ENCODE peak calls at places on chromosomes 5 and 9, in five cellular contexts. R, E, Z, N and M are unnamed samples.

GRCh38 chr9:126126807-126127206 is 199.8 kb upstream of the MVB12B start:
- DNase-seq in Z (no peak), N (no peak), E (peak; percentile 18), R (no peak), M (no peak)

GRCh38 chr9:133370680-133371079 is 5.2 kb downstream of the SURF4 start:
- DNase-seq in R (no peak), Z (no peak), N (no peak), E (peak; percentile 76), M (no peak)

GRCh38 chr5:161546463-161547301 is at the start of gene GABRB2:
- DNase-seq in R (no peak), E (no peak), Z (peak; percentile 74), N (peak; percentile 55), M (peak; percentile 56)

GRCh38 chr5:145407300-145408047 is 427.7 kb downstream of the PRELID2 start:
- DNase-seq in E (no peak), Z (no peak), N (no peak), R (no peak), M (no peak)

GRCh38 chr5:61245486-61245885 is 83.2 kb upstream of the SMIM15 start:
- DNase-seq in R (no peak), E (no peak), N (no peak), Z (no peak), M (peak; percentile 42)

GRCh38 chr9:129320575-129321311 is 142.7 kb upstream of the IER5L start:
- DNase-seq in Z (peak; percentile 87), E (no peak), R (peak; percentile 35), N (no peak), M (peak; percentile 89)

GRCh38 chr9:4243877-4244812 is 55.7 kb downstream of the GLIS3 start:
- DNase-seq in N (no peak), Z (no peak), R (no peak), E (no peak), M (peak; percentile 26)

GRCh38 chr5:2797160-2797559 is 45.7 kb upstream of the IRX2 start:
- DNase-seq in Z (no peak), N (no peak), R (no peak), E (no peak), M (peak; percentile 90)

GRCh38 chr9:133333011-133333410 is 3.0 kb downstream of the SURF6 start:
- DNase-seq in R (no peak), E (no peak), N (no peak), Z (no peak), M (no peak)

GRCh38 chr9:128382261-128382660 is 11.1 kb downstream of the URM1 start:
- DNase-seq in N (no peak), Z (no peak), E (no peak), R (no peak), M (no peak)